ENCODE peak calls at places on chromosomes 16 and 17, in nine cellular contexts. B, S, X, R, Z, V, G, J and H are unnamed samples.

GRCh38 chr17:78972507-78973105 is 7.1 kb downstream of the LGALS3BP start:
- DNase-seq in B (no peak), S (no peak), X (no peak), R (no peak), Z (no peak), V (no peak), G (no peak), J (no peak), H (no peak)

GRCh38 chr17:47717845-47718621 is 15.0 kb upstream of the TBX21 start:
- DNase-seq in B (no peak), S (no peak), X (no peak), R (no peak), Z (no peak), V (no peak), G (no peak), J (no peak), H (no peak)

GRCh38 chr16:23934610-23935009 is 98.8 kb downstream of the PRKCB start:
- DNase-seq in B (no peak), S (no peak), X (no peak), R (no peak), Z (no peak), V (no peak), G (no peak), J (no peak), H (no peak)

GRCh38 chr16:79767597-79768280 is 167.2 kb upstream of the MAF start:
- DNase-seq in B (no peak), S (peak; percentile 29), X (no peak), R (no peak), Z (no peak), V (no peak), G (no peak), J (no peak), H (no peak)

GRCh38 chr17:82126479-82127314 is 28.7 kb upstream of the FASN start:
- DNase-seq in B (peak; percentile 46), S (no peak), X (no peak), R (no peak), Z (no peak), V (peak; percentile 84), G (no peak), J (no peak), H (no peak)

GRCh38 chr16:57341441-57342303 is 16.9 kb upstream of the CCL22 start:
- DNase-seq in B (no peak), S (no peak), X (no peak), R (peak; percentile 90), Z (no peak), V (no peak), G (no peak), J (no peak), H (peak; percentile 91)

GRCh38 chr17:76082326-76083251 is 3.6 kb downstream of the ZACN start:
- DNase-seq in B (no peak), S (no peak), X (no peak), R (no peak), Z (no peak), V (no peak), G (no peak), J (no peak), H (no peak)

GRCh38 chr17:39631403-39631802 is 4.7 kb downstream of the PPP1R1B start:
- DNase-seq in B (no peak), S (no peak), X (no peak), R (no peak), Z (no peak), V (no peak), G (no peak), J (no peak), H (peak; percentile 55)

GRCh38 chr17:8289103-8289397 is 580 bp downstream of the RANGRF start:
- DNase-seq in B (no peak), S (peak; percentile 82), X (peak; percentile 81), R (no peak), Z (peak; percentile 74), V (no peak), G (no peak), J (peak; percentile 85), H (no peak)

GRCh38 chr16:12613131-12613991 is 190.3 kb downstream of the CPPED1 start:
- DNase-seq in B (no peak), S (no peak), X (no peak), R (no peak), Z (no peak), V (no peak), G (peak; percentile 71), J (no peak), H (peak; percentile 63)

DNA sequence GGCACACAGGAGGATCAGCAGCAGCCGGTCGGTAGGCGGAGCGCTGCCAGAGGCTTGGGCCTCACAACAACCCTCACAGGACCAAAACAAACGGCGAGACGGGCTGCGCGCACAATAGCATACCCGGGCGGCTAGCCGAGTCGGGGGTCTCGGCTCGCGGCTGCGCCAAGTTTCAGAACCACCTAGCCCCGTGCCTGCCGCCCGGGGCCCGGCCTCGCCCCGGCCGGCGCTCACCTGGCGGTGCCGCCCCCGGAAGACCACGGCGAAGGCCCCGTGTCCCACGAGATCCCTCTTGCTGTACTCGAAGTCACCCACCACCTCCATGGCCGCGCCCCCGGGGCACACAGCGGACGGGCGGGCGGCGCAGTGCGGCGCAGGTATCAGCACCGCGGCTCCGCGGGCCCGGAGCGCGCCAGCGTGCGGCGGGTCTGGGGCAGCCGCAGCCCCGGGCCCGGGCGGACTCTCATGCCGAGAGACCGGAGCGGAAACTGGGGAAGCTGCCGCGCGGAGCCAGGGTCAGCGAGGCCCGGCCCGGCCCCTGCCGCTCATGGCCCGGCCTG is 562 bp downstream of the ULK2 start:
- DNase-seq in B (peak; percentile 54), S (peak; percentile 58), X (peak; percentile 36), R (no peak), Z (peak; percentile 62), V (peak; percentile 54), G (no peak), J (peak; percentile 77), H (peak; percentile 55)
- TF ChIP-seq CTCF in B (peak; percentile 12), S (peak; percentile 3), X (no peak), R (peak; percentile 43), Z (no peak), V (peak; percentile 7), G (no peak), J (no peak), H (no peak)

GRCh38 chr16:72664480-72665408 is 383.2 kb downstream of the ZFHX3 start:
- DNase-seq in B (peak; percentile 98), S (peak; percentile 96), X (peak; percentile 93), R (peak; percentile 95), Z (peak; percentile 89), V (peak; percentile 95), G (peak; percentile 85), J (peak; percentile 93), H (peak; percentile 99)
- TF ChIP-seq CTCF in B (no peak), S (peak; percentile 17), X (no peak), R (no peak), Z (no peak), V (no peak), G (no peak), J (peak; percentile 25), H (no peak)

DNA sequence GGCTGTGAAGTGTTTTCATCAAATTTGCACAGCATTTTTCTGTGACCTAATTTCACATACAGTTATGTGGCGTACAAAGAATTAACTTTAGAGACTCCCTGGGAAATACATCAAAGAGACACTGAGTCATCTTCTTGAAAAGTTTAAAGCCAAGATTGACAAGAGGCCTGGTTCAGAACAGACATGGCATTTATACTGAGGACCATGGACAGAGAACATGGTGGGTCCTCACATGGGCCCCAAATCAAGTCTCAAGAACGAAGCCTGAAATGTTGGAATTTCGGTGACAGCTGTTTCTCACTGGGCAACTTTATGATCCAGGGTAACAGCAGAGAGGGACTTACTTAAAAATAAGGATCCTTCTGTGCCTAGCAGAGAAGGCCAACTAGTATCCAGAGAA is 311.5 kb upstream of the KCNJ16 start:
- DNase-seq in B (no peak), S (no peak), X (no peak), R (no peak), Z (no peak), V (no peak), G (no peak), J (no peak), H (peak; percentile 12)
- TF ChIP-seq CTCF in B (no peak), S (no peak), X (no peak), R (no peak), Z (no peak), V (no peak), G (no peak), J (no peak), H (no peak)

GRCh38 chr16:87847785-87848675 is 21.3 kb downstream of the SLC7A5 start:
- DNase-seq in B (no peak), S (no peak), X (no peak), R (no peak), Z (no peak), V (no peak), G (no peak), J (no peak), H (no peak)

GRCh38 chr16:87847467-87847784 is 21.9 kb downstream of the SLC7A5 start:
- DNase-seq in B (no peak), S (no peak), X (no peak), R (no peak), Z (no peak), V (no peak), G (no peak), J (no peak), H (no peak)

GRCh38 chr16:87850009-87851006 is 19.0 kb downstream of the SLC7A5 start:
- DNase-seq in B (peak; percentile 81), S (peak; percentile 46), X (peak; percentile 76), R (no peak), Z (peak; percentile 73), V (peak; percentile 80), G (no peak), J (peak; percentile 87), H (no peak)

GRCh38 chr16:87849419-87850008 is 19.8 kb downstream of the SLC7A5 start:
- DNase-seq in B (no peak), S (no peak), X (no peak), R (no peak), Z (no peak), V (no peak), G (no peak), J (no peak), H (no peak)

DNA sequence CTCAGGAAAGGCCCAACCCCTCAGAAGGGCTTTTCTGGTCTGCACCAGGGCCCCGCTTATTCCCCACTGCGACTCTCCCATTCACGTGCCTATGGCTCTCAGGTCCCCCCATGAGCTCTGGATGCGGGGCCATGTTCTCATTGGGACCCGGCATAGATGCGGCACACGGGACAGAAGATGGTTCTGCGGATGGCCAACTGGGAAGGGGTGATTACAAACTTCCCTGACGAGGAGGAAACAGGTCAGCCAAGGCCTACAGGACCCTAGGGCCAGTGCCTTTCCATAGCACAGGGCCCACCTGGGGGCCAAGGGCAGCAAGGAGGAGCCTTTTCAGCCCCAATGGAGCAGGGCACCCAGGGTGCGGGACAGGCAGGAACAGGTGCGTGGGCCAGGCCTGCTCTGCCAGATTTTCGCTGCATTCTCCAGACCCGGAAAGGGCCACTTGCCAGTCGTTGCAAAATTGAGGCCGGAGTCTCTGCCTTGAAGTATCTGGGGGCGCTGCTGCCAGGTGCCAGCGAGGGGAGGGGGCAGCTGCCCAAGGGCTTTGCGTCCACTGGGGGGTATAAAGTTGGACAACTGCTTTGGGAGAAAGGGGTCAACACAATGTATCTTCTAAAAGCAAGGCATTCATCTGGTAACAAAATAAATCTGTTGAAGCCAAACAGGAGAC is 20.5 kb downstream of the SLC7A5 start:
- DNase-seq in B (no peak), S (no peak), X (no peak), R (no peak), Z (no peak), V (no peak), G (no peak), J (no peak), H (no peak)
- TF ChIP-seq CTCF in B (no peak), S (no peak), X (no peak), R (no peak), Z (no peak), V (no peak), G (no peak), J (no peak), H (no peak)